ENCODE peak calls at places on chromosomes 3 and 15, in seven cellular contexts. V is activated CD8-positive, alpha-beta T cell treated with anti-CD3 and anti-CD28 coated beads for 36 hours; K is HTR-8/SVneo; S is ovary; L is activated T-cell treated with anti-CD3 and anti-CD28 coated beads, Interleukin-2, amount 50 U/mL, for 48 hours; W is NCI-H1417; B is left colon. R is an unnamed sample.

GRCh38 chr15:75732809-75733451 is 20.3 kb upstream of the CSPG4 start:
- DNase-seq in V (peak), K (peak), S (peak), L (peak), W (peak), B (peak), R (peak)

GRCh38 chr3:53109190-53109589 is 21.0 kb downstream of the RFT1 start:
- DNase-seq in V (peak), K (peak), S (no peak), L (peak), W (no peak), B (no peak), R (no peak)

GRCh38 chr3:194257916-194258668 is 93.0 kb downstream of the CPN2 start:
- DNase-seq in V (no peak), K (no peak), S (no peak), L (no peak), W (no peak), B (no peak), R (no peak)

GRCh38 chr15:44537728-44538240 is 837 bp downstream of the EIF3J start:
- DNase-seq in V (peak), K (peak), S (no peak), L (no peak), W (no peak), B (no peak), R (no peak)

GRCh38 chr3:20930034-20930433 is 744.0 kb upstream of the SGO1 start:
- DNase-seq in V (peak), K (no peak), S (no peak), L (no peak), W (peak), B (no peak), R (no peak)

GRCh38 chr15:72857331-72858065 is 73.9 kb upstream of the ADPGK start:
- DNase-seq in V (no peak), K (no peak), S (no peak), L (no peak), W (no peak), B (no peak), R (no peak)

GRCh38 chr3:173395073-173395411 is 2.5 kb upstream of the NLGN1 start:
- DNase-seq in V (no peak), K (no peak), S (no peak), L (no peak), W (no peak), B (no peak), R (no peak)

GRCh38 chr15:52295421-52295991 is at the start of gene MYO5C:
- DNase-seq in V (peak), K (peak), S (no peak), L (no peak), W (peak), B (peak), R (peak)

GRCh38 chr3:140420621-140421357 is 257.1 kb upstream of the TRIM42 start:
- DNase-seq in V (no peak), K (peak), S (peak), L (no peak), W (no peak), B (no peak), R (no peak)

GRCh38 chr3:183734750-183735284 is 37.2 kb downstream of the YEATS2 start:
- DNase-seq in V (no peak), K (no peak), S (no peak), L (no peak), W (no peak), B (no peak), R (no peak)

GRCh38 chr3:16182183-16182582 is 7.7 kb downstream of the GALNT15 start:
- DNase-seq in V (no peak), K (no peak), S (no peak), L (no peak), W (no peak), B (no peak), R (no peak)

GRCh38 chr3:107994181-107994580 is 96.7 kb downstream of the CD47 start:
- DNase-seq in V (no peak), K (no peak), S (no peak), L (no peak), W (no peak), B (no peak), R (no peak)

GRCh38 chr15:60957111-60957510 is 272.0 kb downstream of the RORA start:
- DNase-seq in V (no peak), K (no peak), S (no peak), L (no peak), W (no peak), B (no peak), R (no peak)

GRCh38 chr3:124584245-124584551 is 146.1 kb upstream of the UMPS start:
- DNase-seq in V (peak), K (no peak), S (no peak), L (no peak), W (no peak), B (no peak), R (no peak)

GRCh38 chr3:136667081-136667480 is 85.1 kb downstream of the STAG1 start:
- DNase-seq in V (no peak), K (no peak), S (no peak), L (no peak), W (no peak), B (no peak), R (no peak)

GRCh38 chr3:112781611-112782010 is 65.1 kb downstream of the CD200R1L start:
- DNase-seq in V (no peak), K (no peak), S (no peak), L (no peak), W (no peak), B (no peak), R (no peak)

GRCh38 chr3:149618151-149619123 is 39.4 kb downstream of the WWTR1 start:
- DNase-seq in V (no peak), K (no peak), S (no peak), L (no peak), W (no peak), B (no peak), R (peak)

GRCh38 chr3:132135628-132136333 is 101.0 kb upstream of the CPNE4 start:
- DNase-seq in V (no peak), K (peak), S (no peak), L (no peak), W (no peak), B (no peak), R (no peak)

R was measured in tibial artery.